ENCODE peak calls at places on chromosomes 1 and 21, in six cellular contexts. One of them, this sample, is unnamed.

GRCh38 chr1:229905031-229905545 is 161.9 kb upstream of the GALNT2 start:
- DNase-seq in GDM1: no peak
- DNase-seq in WERI-Rb-1: no peak
- DNase-seq in stimulated activated naive B cell treated with anti-CD40 and anti-IgM and Interleukin-4, amounts not matched to agents 10 μg/mL and 1 μg/mL and 100 μg/mL, for 72 hours: no peak
- DNase-seq in HT-29: no peak
- DNase-seq in activated T-cell treated with anti-CD3 and anti-CD28 coated beads, Interleukin-2, amount 50 U/mL, for 4 hours: no peak
- DNase-seq in this sample: no peak

GRCh38 chr1:183023146-183023600 is at the start of gene LAMC1:
- DNase-seq in GDM1: peak
- DNase-seq in activated T-cell treated with anti-CD3 and anti-CD28 coated beads, Interleukin-2, amount 50 U/mL, for 4 hours: no peak
- DNase-seq in WERI-Rb-1: peak
- DNase-seq in stimulated activated naive B cell treated with anti-CD40 and anti-IgM and Interleukin-4, amounts not matched to agents 10 μg/mL and 1 μg/mL and 100 μg/mL, for 72 hours: peak
- DNase-seq in HT-29: peak
- DNase-seq in this sample: no peak

GRCh38 chr1:64080947-64081562 is 122.4 kb upstream of the UBE2U start:
- DNase-seq in activated T-cell treated with anti-CD3 and anti-CD28 coated beads, Interleukin-2, amount 50 U/mL, for 4 hours: no peak
- DNase-seq in stimulated activated naive B cell treated with anti-CD40 and anti-IgM and Interleukin-4, amounts not matched to agents 10 μg/mL and 1 μg/mL and 100 μg/mL, for 72 hours: no peak
- DNase-seq in WERI-Rb-1: no peak
- DNase-seq in HT-29: no peak
- DNase-seq in GDM1: no peak
- DNase-seq in this sample: no peak

GRCh38 chr1:24878775-24879742 is 51.0 kb downstream of the RUNX3 start:
- DNase-seq in HT-29: no peak
- DNase-seq in GDM1: no peak
- DNase-seq in stimulated activated naive B cell treated with anti-CD40 and anti-IgM and Interleukin-4, amounts not matched to agents 10 μg/mL and 1 μg/mL and 100 μg/mL, for 72 hours: no peak
- DNase-seq in activated T-cell treated with anti-CD3 and anti-CD28 coated beads, Interleukin-2, amount 50 U/mL, for 4 hours: no peak
- DNase-seq in WERI-Rb-1: no peak
- DNase-seq in this sample: no peak

GRCh38 chr1:222930097-222930496 is 115.3 kb downstream of the DISP1 start:
- DNase-seq in HT-29: no peak
- DNase-seq in activated T-cell treated with anti-CD3 and anti-CD28 coated beads, Interleukin-2, amount 50 U/mL, for 4 hours: no peak
- DNase-seq in stimulated activated naive B cell treated with anti-CD40 and anti-IgM and Interleukin-4, amounts not matched to agents 10 μg/mL and 1 μg/mL and 100 μg/mL, for 72 hours: no peak
- DNase-seq in GDM1: no peak
- DNase-seq in WERI-Rb-1: no peak
- DNase-seq in this sample: no peak

GRCh38 chr21:41207401-41208388 is 39.7 kb downstream of the BACE2 start:
- DNase-seq in stimulated activated naive B cell treated with anti-CD40 and anti-IgM and Interleukin-4, amounts not matched to agents 10 μg/mL and 1 μg/mL and 100 μg/mL, for 72 hours: no peak
- DNase-seq in HT-29: peak
- DNase-seq in GDM1: no peak
- DNase-seq in WERI-Rb-1: no peak
- DNase-seq in activated T-cell treated with anti-CD3 and anti-CD28 coated beads, Interleukin-2, amount 50 U/mL, for 4 hours: no peak
- DNase-seq in this sample: no peak

GRCh38 chr1:8078176-8078671 is 52.1 kb upstream of the ERRFI1 start:
- DNase-seq in WERI-Rb-1: no peak
- DNase-seq in GDM1: no peak
- DNase-seq in HT-29: peak
- DNase-seq in activated T-cell treated with anti-CD3 and anti-CD28 coated beads, Interleukin-2, amount 50 U/mL, for 4 hours: no peak
- DNase-seq in stimulated activated naive B cell treated with anti-CD40 and anti-IgM and Interleukin-4, amounts not matched to agents 10 μg/mL and 1 μg/mL and 100 μg/mL, for 72 hours: no peak
- DNase-seq in this sample: no peak

GRCh38 chr21:35202431-35202830 is 153.3 kb upstream of the RUNX1 start:
- DNase-seq in GDM1: no peak
- DNase-seq in stimulated activated naive B cell treated with anti-CD40 and anti-IgM and Interleukin-4, amounts not matched to agents 10 μg/mL and 1 μg/mL and 100 μg/mL, for 72 hours: no peak
- DNase-seq in WERI-Rb-1: no peak
- DNase-seq in activated T-cell treated with anti-CD3 and anti-CD28 coated beads, Interleukin-2, amount 50 U/mL, for 4 hours: no peak
- DNase-seq in HT-29: no peak
- DNase-seq in this sample: no peak

GRCh38 chr1:164748253-164748899 is 189.4 kb downstream of the PBX1 start:
- DNase-seq in HT-29: no peak
- DNase-seq in stimulated activated naive B cell treated with anti-CD40 and anti-IgM and Interleukin-4, amounts not matched to agents 10 μg/mL and 1 μg/mL and 100 μg/mL, for 72 hours: no peak
- DNase-seq in WERI-Rb-1: peak
- DNase-seq in activated T-cell treated with anti-CD3 and anti-CD28 coated beads, Interleukin-2, amount 50 U/mL, for 4 hours: no peak
- DNase-seq in GDM1: no peak
- DNase-seq in this sample: no peak

GRCh38 chr1:59743324-59744108 is 71.2 kb upstream of the HOOK1 start:
- DNase-seq in stimulated activated naive B cell treated with anti-CD40 and anti-IgM and Interleukin-4, amounts not matched to agents 10 μg/mL and 1 μg/mL and 100 μg/mL, for 72 hours: no peak
- DNase-seq in HT-29: no peak
- DNase-seq in WERI-Rb-1: no peak
- DNase-seq in GDM1: no peak
- DNase-seq in activated T-cell treated with anti-CD3 and anti-CD28 coated beads, Interleukin-2, amount 50 U/mL, for 4 hours: no peak
- DNase-seq in this sample: no peak

GRCh38 chr1:241423541-241424479 is 66.8 kb upstream of the RGS7 start:
- DNase-seq in WERI-Rb-1: peak
- DNase-seq in GDM1: no peak
- DNase-seq in stimulated activated naive B cell treated with anti-CD40 and anti-IgM and Interleukin-4, amounts not matched to agents 10 μg/mL and 1 μg/mL and 100 μg/mL, for 72 hours: peak
- DNase-seq in activated T-cell treated with anti-CD3 and anti-CD28 coated beads, Interleukin-2, amount 50 U/mL, for 4 hours: no peak
- DNase-seq in HT-29: no peak
- DNase-seq in this sample: peak

GRCh38 chr1:77762072-77762476 is 2.4 kb upstream of the USP33 start:
- DNase-seq in WERI-Rb-1: no peak
- DNase-seq in activated T-cell treated with anti-CD3 and anti-CD28 coated beads, Interleukin-2, amount 50 U/mL, for 4 hours: no peak
- DNase-seq in GDM1: no peak
- DNase-seq in HT-29: peak
- DNase-seq in stimulated activated naive B cell treated with anti-CD40 and anti-IgM and Interleukin-4, amounts not matched to agents 10 μg/mL and 1 μg/mL and 100 μg/mL, for 72 hours: no peak
- DNase-seq in this sample: no peak

GRCh38 chr1:86259390-86259789 is 102.8 kb upstream of the COL24A1 start:
- DNase-seq in GDM1: no peak
- DNase-seq in stimulated activated naive B cell treated with anti-CD40 and anti-IgM and Interleukin-4, amounts not matched to agents 10 μg/mL and 1 μg/mL and 100 μg/mL, for 72 hours: no peak
- DNase-seq in HT-29: no peak
- DNase-seq in activated T-cell treated with anti-CD3 and anti-CD28 coated beads, Interleukin-2, amount 50 U/mL, for 4 hours: no peak
- DNase-seq in WERI-Rb-1: no peak
- DNase-seq in this sample: no peak

GRCh38 chr1:32525053-32525452 is 14.2 kb upstream of the ZBTB8A start:
- DNase-seq in GDM1: peak
- DNase-seq in activated T-cell treated with anti-CD3 and anti-CD28 coated beads, Interleukin-2, amount 50 U/mL, for 4 hours: no peak
- DNase-seq in HT-29: no peak
- DNase-seq in WERI-Rb-1: no peak
- DNase-seq in stimulated activated naive B cell treated with anti-CD40 and anti-IgM and Interleukin-4, amounts not matched to agents 10 μg/mL and 1 μg/mL and 100 μg/mL, for 72 hours: no peak
- DNase-seq in this sample: no peak

GRCh38 chr1:158893654-158894053 is 37.7 kb upstream of the PYHIN1 start:
- DNase-seq in GDM1: no peak
- DNase-seq in activated T-cell treated with anti-CD3 and anti-CD28 coated beads, Interleukin-2, amount 50 U/mL, for 4 hours: no peak
- DNase-seq in stimulated activated naive B cell treated with anti-CD40 and anti-IgM and Interleukin-4, amounts not matched to agents 10 μg/mL and 1 μg/mL and 100 μg/mL, for 72 hours: no peak
- DNase-seq in HT-29: no peak
- DNase-seq in WERI-Rb-1: no peak
- DNase-seq in this sample: no peak

GRCh38 chr21:45129231-45129923 is 55.0 kb downstream of the ADARB1 start:
- DNase-seq in stimulated activated naive B cell treated with anti-CD40 and anti-IgM and Interleukin-4, amounts not matched to agents 10 μg/mL and 1 μg/mL and 100 μg/mL, for 72 hours: no peak
- DNase-seq in activated T-cell treated with anti-CD3 and anti-CD28 coated beads, Interleukin-2, amount 50 U/mL, for 4 hours: no peak
- DNase-seq in WERI-Rb-1: no peak
- DNase-seq in HT-29: no peak
- DNase-seq in GDM1: no peak
- DNase-seq in this sample: no peak

GRCh38 chr1:81703352-81703735 is 97.4 kb upstream of the ADGRL2 start:
- DNase-seq in WERI-Rb-1: no peak
- DNase-seq in GDM1: no peak
- DNase-seq in HT-29: peak
- DNase-seq in activated T-cell treated with anti-CD3 and anti-CD28 coated beads, Interleukin-2, amount 50 U/mL, for 4 hours: no peak
- DNase-seq in stimulated activated naive B cell treated with anti-CD40 and anti-IgM and Interleukin-4, amounts not matched to agents 10 μg/mL and 1 μg/mL and 100 μg/mL, for 72 hours: no peak
- DNase-seq in this sample: no peak

GRCh38 chr1:168396508-168396907 is 115.8 kb downstream of the TBX19 start:
- DNase-seq in stimulated activated naive B cell treated with anti-CD40 and anti-IgM and Interleukin-4, amounts not matched to agents 10 μg/mL and 1 μg/mL and 100 μg/mL, for 72 hours: no peak
- DNase-seq in activated T-cell treated with anti-CD3 and anti-CD28 coated beads, Interleukin-2, amount 50 U/mL, for 4 hours: no peak
- DNase-seq in WERI-Rb-1: no peak
- DNase-seq in GDM1: no peak
- DNase-seq in HT-29: no peak
- DNase-seq in this sample: no peak

GRCh38 chr1:165755393-165756010 is 13.2 kb downstream of the TMCO1 start:
- DNase-seq in stimulated activated naive B cell treated with anti-CD40 and anti-IgM and Interleukin-4, amounts not matched to agents 10 μg/mL and 1 μg/mL and 100 μg/mL, for 72 hours: no peak
- DNase-seq in GDM1: no peak
- DNase-seq in WERI-Rb-1: no peak
- DNase-seq in HT-29: no peak
- DNase-seq in activated T-cell treated with anti-CD3 and anti-CD28 coated beads, Interleukin-2, amount 50 U/mL, for 4 hours: no peak
- DNase-seq in this sample: no peak

GRCh38 chr1:30190481-30191153 is 532.8 kb downstream of the MATN1 start:
- DNase-seq in activated T-cell treated with anti-CD3 and anti-CD28 coated beads, Interleukin-2, amount 50 U/mL, for 4 hours: no peak
- DNase-seq in HT-29: no peak
- DNase-seq in WERI-Rb-1: peak
- DNase-seq in stimulated activated naive B cell treated with anti-CD40 and anti-IgM and Interleukin-4, amounts not matched to agents 10 μg/mL and 1 μg/mL and 100 μg/mL, for 72 hours: no peak
- DNase-seq in GDM1: no peak
- DNase-seq in this sample: no peak

GRCh38 chr1:223700942-223701637 is 11.2 kb upstream of the CAPN2 start:
- DNase-seq in stimulated activated naive B cell treated with anti-CD40 and anti-IgM and Interleukin-4, amounts not matched to agents 10 μg/mL and 1 μg/mL and 100 μg/mL, for 72 hours: no peak
- DNase-seq in HT-29: peak
- DNase-seq in activated T-cell treated with anti-CD3 and anti-CD28 coated beads, Interleukin-2, amount 50 U/mL, for 4 hours: no peak
- DNase-seq in GDM1: peak
- DNase-seq in WERI-Rb-1: no peak
- DNase-seq in this sample: no peak

GRCh38 chr1:23957096-23957495 is 2.5 kb upstream of the PNRC2 start:
- DNase-seq in activated T-cell treated with anti-CD3 and anti-CD28 coated beads, Interleukin-2, amount 50 U/mL, for 4 hours: no peak
- DNase-seq in GDM1: no peak
- DNase-seq in WERI-Rb-1: peak
- DNase-seq in HT-29: peak
- DNase-seq in stimulated activated naive B cell treated with anti-CD40 and anti-IgM and Interleukin-4, amounts not matched to agents 10 μg/mL and 1 μg/mL and 100 μg/mL, for 72 hours: no peak
- DNase-seq in this sample: no peak

GRCh38 chr1:230768903-230769570 is 21.8 kb downstream of the CAPN9 start:
- DNase-seq in activated T-cell treated with anti-CD3 and anti-CD28 coated beads, Interleukin-2, amount 50 U/mL, for 4 hours: no peak
- DNase-seq in GDM1: no peak
- DNase-seq in WERI-Rb-1: no peak
- DNase-seq in stimulated activated naive B cell treated with anti-CD40 and anti-IgM and Interleukin-4, amounts not matched to agents 10 μg/mL and 1 μg/mL and 100 μg/mL, for 72 hours: no peak
- DNase-seq in HT-29: no peak
- DNase-seq in this sample: no peak

This sample was measured in stimulated activated naive CD4-positive, alpha-beta T cell treated with Interleukin-2 at 50 U/mL for 16 hours.